ENCODE peak calls at places on chromosomes 2 and 18, in ten cellular contexts. One of them, this sample, is unnamed.

GRCh38 chr2:217797661-217798069 is 205.1 kb downstream of the TNS1 start:
- DNase-seq in body of pancreas: peak; percentile 83
- DNase-seq in gastrocnemius medialis: peak; percentile 96
- DNase-seq in T-helper 1 cell: no peak
- DNase-seq in caudate nucleus: no peak
- DNase-seq in iPS-NIHi11: peak; percentile 4
- DNase-seq in CD4-positive, alpha-beta T cell: no peak
- DNase-seq in mesothelial cell of epicardium: peak; percentile 38
- DNase-seq in Ammon's horn: no peak
- DNase-seq in T-helper 17 cell: no peak
- DNase-seq in this sample: peak; percentile 51

GRCh38 chr2:189022492-189022891 is 48.3 kb downstream of the COL3A1 start:
- DNase-seq in body of pancreas: no peak
- DNase-seq in T-helper 1 cell: no peak
- DNase-seq in caudate nucleus: no peak
- DNase-seq in mesothelial cell of epicardium: no peak
- DNase-seq in T-helper 17 cell: no peak
- DNase-seq in iPS-NIHi11: no peak
- DNase-seq in Ammon's horn: no peak
- DNase-seq in CD4-positive, alpha-beta T cell: no peak
- DNase-seq in gastrocnemius medialis: no peak
- DNase-seq in this sample: peak; percentile 34

GRCh38 chr2:66496680-66497420 is 61.9 kb downstream of the MEIS1 start:
- DNase-seq in body of pancreas: no peak
- DNase-seq in CD4-positive, alpha-beta T cell: no peak
- DNase-seq in iPS-NIHi11: no peak
- DNase-seq in mesothelial cell of epicardium: no peak
- DNase-seq in T-helper 1 cell: no peak
- DNase-seq in T-helper 17 cell: no peak
- DNase-seq in caudate nucleus: no peak
- DNase-seq in gastrocnemius medialis: no peak
- DNase-seq in Ammon's horn: no peak
- DNase-seq in this sample: no peak

GRCh38 chr18:58748899-58749595 is 77.8 kb downstream of the MALT1 start:
- DNase-seq in gastrocnemius medialis: no peak
- DNase-seq in T-helper 17 cell: no peak
- DNase-seq in T-helper 1 cell: no peak
- DNase-seq in caudate nucleus: no peak
- DNase-seq in CD4-positive, alpha-beta T cell: no peak
- DNase-seq in iPS-NIHi11: no peak
- DNase-seq in body of pancreas: no peak
- DNase-seq in Ammon's horn: no peak
- DNase-seq in mesothelial cell of epicardium: no peak
- DNase-seq in this sample: no peak

GRCh38 chr18:54358495-54358793 is 738 bp downstream of the C18orf54 start:
- DNase-seq in CD4-positive, alpha-beta T cell: no peak
- DNase-seq in Ammon's horn: no peak
- DNase-seq in mesothelial cell of epicardium: no peak
- DNase-seq in T-helper 17 cell: no peak
- DNase-seq in gastrocnemius medialis: no peak
- DNase-seq in caudate nucleus: no peak
- DNase-seq in iPS-NIHi11: no peak
- DNase-seq in T-helper 1 cell: no peak
- DNase-seq in body of pancreas: peak; percentile 8
- DNase-seq in this sample: no peak

GRCh38 chr2:238938460-238939055 is 90.7 kb downstream of the TWIST2 start:
- DNase-seq in gastrocnemius medialis: peak; percentile 81
- DNase-seq in T-helper 17 cell: no peak
- DNase-seq in body of pancreas: peak; percentile 56
- DNase-seq in caudate nucleus: no peak
- DNase-seq in CD4-positive, alpha-beta T cell: no peak
- DNase-seq in T-helper 1 cell: no peak
- DNase-seq in iPS-NIHi11: no peak
- DNase-seq in mesothelial cell of epicardium: peak; percentile 29
- DNase-seq in Ammon's horn: no peak
- DNase-seq in this sample: peak; percentile 91

GRCh38 chr2:32227492-32227891 is 37.2 kb downstream of the NLRC4 start:
- DNase-seq in Ammon's horn: no peak
- DNase-seq in body of pancreas: no peak
- DNase-seq in T-helper 17 cell: no peak
- DNase-seq in T-helper 1 cell: no peak
- DNase-seq in iPS-NIHi11: no peak
- DNase-seq in gastrocnemius medialis: no peak
- DNase-seq in CD4-positive, alpha-beta T cell: no peak
- DNase-seq in mesothelial cell of epicardium: no peak
- DNase-seq in caudate nucleus: no peak
- DNase-seq in this sample: no peak

GRCh38 chr2:239598732-239599090 is 197.9 kb upstream of the HDAC4 start:
- DNase-seq in iPS-NIHi11: no peak
- DNase-seq in body of pancreas: no peak
- DNase-seq in mesothelial cell of epicardium: peak; percentile 33
- DNase-seq in T-helper 17 cell: no peak
- DNase-seq in CD4-positive, alpha-beta T cell: no peak
- DNase-seq in caudate nucleus: no peak
- DNase-seq in gastrocnemius medialis: no peak
- DNase-seq in T-helper 1 cell: no peak
- DNase-seq in Ammon's horn: no peak
- DNase-seq in this sample: no peak

GRCh38 chr2:119123359-119123758 is 35.2 kb downstream of the C1QL2 start:
- DNase-seq in iPS-NIHi11: no peak
- DNase-seq in body of pancreas: no peak
- DNase-seq in CD4-positive, alpha-beta T cell: no peak
- DNase-seq in mesothelial cell of epicardium: no peak
- DNase-seq in caudate nucleus: no peak
- DNase-seq in T-helper 1 cell: no peak
- DNase-seq in T-helper 17 cell: no peak
- DNase-seq in Ammon's horn: no peak
- DNase-seq in gastrocnemius medialis: no peak
- DNase-seq in this sample: no peak

GRCh38 chr2:23838970-23839369 is 88.0 kb downstream of the ATAD2B start:
- DNase-seq in body of pancreas: no peak
- DNase-seq in Ammon's horn: no peak
- DNase-seq in T-helper 17 cell: no peak
- DNase-seq in gastrocnemius medialis: no peak
- DNase-seq in CD4-positive, alpha-beta T cell: no peak
- DNase-seq in caudate nucleus: no peak
- DNase-seq in iPS-NIHi11: no peak
- DNase-seq in mesothelial cell of epicardium: no peak
- DNase-seq in T-helper 1 cell: no peak
- DNase-seq in this sample: no peak

GRCh38 chr2:10469955-10470568 is 21.9 kb upstream of the ODC1 start:
- DNase-seq in body of pancreas: no peak
- DNase-seq in T-helper 1 cell: no peak
- DNase-seq in iPS-NIHi11: no peak
- DNase-seq in CD4-positive, alpha-beta T cell: no peak
- DNase-seq in T-helper 17 cell: no peak
- DNase-seq in caudate nucleus: no peak
- DNase-seq in Ammon's horn: no peak
- DNase-seq in gastrocnemius medialis: no peak
- DNase-seq in mesothelial cell of epicardium: no peak
- DNase-seq in this sample: no peak

GRCh38 chr2:191701696-191702095 is 23.8 kb downstream of the NABP1 start:
- DNase-seq in mesothelial cell of epicardium: no peak
- DNase-seq in T-helper 1 cell: no peak
- DNase-seq in CD4-positive, alpha-beta T cell: no peak
- DNase-seq in body of pancreas: no peak
- DNase-seq in T-helper 17 cell: no peak
- DNase-seq in Ammon's horn: no peak
- DNase-seq in gastrocnemius medialis: no peak
- DNase-seq in caudate nucleus: no peak
- DNase-seq in iPS-NIHi11: no peak
- DNase-seq in this sample: no peak

GRCh38 chr2:110657721-110658305 is 20.1 kb downstream of the BUB1 start:
- DNase-seq in iPS-NIHi11: no peak
- DNase-seq in caudate nucleus: no peak
- DNase-seq in body of pancreas: peak; percentile 71
- DNase-seq in T-helper 1 cell: no peak
- DNase-seq in mesothelial cell of epicardium: no peak
- DNase-seq in Ammon's horn: no peak
- DNase-seq in T-helper 17 cell: no peak
- DNase-seq in CD4-positive, alpha-beta T cell: no peak
- DNase-seq in gastrocnemius medialis: no peak
- DNase-seq in this sample: no peak

GRCh38 chr2:207067476-207067875 is 98.3 kb downstream of the KLF7 start:
- DNase-seq in gastrocnemius medialis: no peak
- DNase-seq in T-helper 17 cell: no peak
- DNase-seq in Ammon's horn: no peak
- DNase-seq in iPS-NIHi11: no peak
- DNase-seq in mesothelial cell of epicardium: no peak
- DNase-seq in CD4-positive, alpha-beta T cell: no peak
- DNase-seq in body of pancreas: no peak
- DNase-seq in caudate nucleus: no peak
- DNase-seq in T-helper 1 cell: no peak
- DNase-seq in this sample: no peak

GRCh38 chr2:42249284-42249683 is 80.1 kb downstream of the EML4 start:
- DNase-seq in gastrocnemius medialis: no peak
- DNase-seq in T-helper 1 cell: no peak
- DNase-seq in caudate nucleus: no peak
- DNase-seq in mesothelial cell of epicardium: no peak
- DNase-seq in body of pancreas: no peak
- DNase-seq in Ammon's horn: no peak
- DNase-seq in iPS-NIHi11: no peak
- DNase-seq in CD4-positive, alpha-beta T cell: no peak
- DNase-seq in T-helper 17 cell: no peak
- DNase-seq in this sample: no peak

GRCh38 chr2:173749315-173749714 is 215.9 kb downstream of the SP3 start:
- DNase-seq in T-helper 17 cell: no peak
- DNase-seq in gastrocnemius medialis: no peak
- DNase-seq in caudate nucleus: no peak
- DNase-seq in iPS-NIHi11: no peak
- DNase-seq in Ammon's horn: no peak
- DNase-seq in mesothelial cell of epicardium: no peak
- DNase-seq in T-helper 1 cell: no peak
- DNase-seq in body of pancreas: no peak
- DNase-seq in CD4-positive, alpha-beta T cell: no peak
- DNase-seq in this sample: no peak

GRCh38 chr2:61510674-61511671 is 27.2 kb downstream of the XPO1 start:
- DNase-seq in Ammon's horn: no peak
- DNase-seq in caudate nucleus: no peak
- DNase-seq in body of pancreas: no peak
- DNase-seq in mesothelial cell of epicardium: no peak
- DNase-seq in iPS-NIHi11: no peak
- DNase-seq in CD4-positive, alpha-beta T cell: no peak
- DNase-seq in gastrocnemius medialis: no peak
- DNase-seq in T-helper 17 cell: no peak
- DNase-seq in T-helper 1 cell: no peak
- DNase-seq in this sample: no peak

GRCh38 chr2:240355962-240356361 is 79.5 kb upstream of the GPC1 start:
- DNase-seq in caudate nucleus: no peak
- DNase-seq in CD4-positive, alpha-beta T cell: no peak
- DNase-seq in body of pancreas: no peak
- DNase-seq in mesothelial cell of epicardium: no peak
- DNase-seq in gastrocnemius medialis: no peak
- DNase-seq in iPS-NIHi11: peak; percentile 1
- DNase-seq in T-helper 17 cell: no peak
- DNase-seq in T-helper 1 cell: no peak
- DNase-seq in Ammon's horn: no peak
- DNase-seq in this sample: no peak

GRCh38 chr2:43041167-43041566 is 185.2 kb downstream of the ZFP36L2 start:
- DNase-seq in T-helper 1 cell: no peak
- DNase-seq in T-helper 17 cell: no peak
- DNase-seq in caudate nucleus: no peak
- DNase-seq in body of pancreas: no peak
- DNase-seq in mesothelial cell of epicardium: no peak
- DNase-seq in Ammon's horn: no peak
- DNase-seq in gastrocnemius medialis: no peak
- DNase-seq in iPS-NIHi11: no peak
- DNase-seq in CD4-positive, alpha-beta T cell: no peak
- DNase-seq in this sample: no peak

GRCh38 chr2:236676131-236676873 is 106.7 kb downstream of the ACKR3 start:
- DNase-seq in gastrocnemius medialis: no peak
- DNase-seq in iPS-NIHi11: no peak
- DNase-seq in Ammon's horn: no peak
- DNase-seq in mesothelial cell of epicardium: peak; percentile 1
- DNase-seq in CD4-positive, alpha-beta T cell: no peak
- DNase-seq in T-helper 17 cell: no peak
- DNase-seq in body of pancreas: no peak
- DNase-seq in T-helper 1 cell: no peak
- DNase-seq in caudate nucleus: no peak
- DNase-seq in this sample: no peak

GRCh38 chr2:60437080-60437765 is 116.2 kb downstream of the BCL11A start:
- DNase-seq in mesothelial cell of epicardium: no peak
- DNase-seq in gastrocnemius medialis: no peak
- DNase-seq in Ammon's horn: no peak
- DNase-seq in T-helper 17 cell: no peak
- DNase-seq in T-helper 1 cell: no peak
- DNase-seq in body of pancreas: no peak
- DNase-seq in CD4-positive, alpha-beta T cell: no peak
- DNase-seq in iPS-NIHi11: no peak
- DNase-seq in caudate nucleus: no peak
- DNase-seq in this sample: no peak

GRCh38 chr2:44060990-44061389 is 65.2 kb upstream of the LRPPRC start:
- DNase-seq in CD4-positive, alpha-beta T cell: no peak
- DNase-seq in caudate nucleus: no peak
- DNase-seq in gastrocnemius medialis: no peak
- DNase-seq in Ammon's horn: no peak
- DNase-seq in T-helper 17 cell: no peak
- DNase-seq in body of pancreas: no peak
- DNase-seq in iPS-NIHi11: no peak
- DNase-seq in mesothelial cell of epicardium: no peak
- DNase-seq in T-helper 1 cell: no peak
- DNase-seq in this sample: no peak

GRCh38 chr2:100109986-100110980 is 32.1 kb downstream of the AFF3 start:
- DNase-seq in caudate nucleus: no peak
- DNase-seq in mesothelial cell of epicardium: no peak
- DNase-seq in T-helper 1 cell: no peak
- DNase-seq in body of pancreas: no peak
- DNase-seq in iPS-NIHi11: no peak
- DNase-seq in T-helper 17 cell: no peak
- DNase-seq in CD4-positive, alpha-beta T cell: no peak
- DNase-seq in Ammon's horn: no peak
- DNase-seq in gastrocnemius medialis: no peak
- DNase-seq in this sample: no peak

GRCh38 chr2:43075054-43075593 is 151.3 kb downstream of the ZFP36L2 start:
- DNase-seq in Ammon's horn: peak; percentile 22
- DNase-seq in mesothelial cell of epicardium: no peak
- DNase-seq in gastrocnemius medialis: peak; percentile 76
- DNase-seq in body of pancreas: peak; percentile 65
- DNase-seq in caudate nucleus: no peak
- DNase-seq in T-helper 17 cell: no peak
- DNase-seq in iPS-NIHi11: no peak
- DNase-seq in T-helper 1 cell: no peak
- DNase-seq in CD4-positive, alpha-beta T cell: no peak
- DNase-seq in this sample: peak; percentile 80

GRCh38 chr2:102145107-102145506 is 2.6 kb downstream of the IL1R1 start:
- DNase-seq in iPS-NIHi11: no peak
- DNase-seq in gastrocnemius medialis: no peak
- DNase-seq in T-helper 1 cell: no peak
- DNase-seq in mesothelial cell of epicardium: no peak
- DNase-seq in body of pancreas: no peak
- DNase-seq in caudate nucleus: no peak
- DNase-seq in Ammon's horn: no peak
- DNase-seq in CD4-positive, alpha-beta T cell: no peak
- DNase-seq in T-helper 17 cell: no peak
- DNase-seq in this sample: no peak

GRCh38 chr2:3970791-3971190 is 267.4 kb downstream of the DCDC2C start:
- DNase-seq in mesothelial cell of epicardium: no peak
- DNase-seq in body of pancreas: no peak
- DNase-seq in T-helper 1 cell: no peak
- DNase-seq in caudate nucleus: no peak
- DNase-seq in T-helper 17 cell: no peak
- DNase-seq in Ammon's horn: no peak
- DNase-seq in gastrocnemius medialis: no peak
- DNase-seq in CD4-positive, alpha-beta T cell: no peak
- DNase-seq in iPS-NIHi11: no peak
- DNase-seq in this sample: no peak

GRCh38 chr18:8976606-8977005 is 125.9 kb upstream of the NDUFV2 start:
- DNase-seq in CD4-positive, alpha-beta T cell: no peak
- DNase-seq in mesothelial cell of epicardium: no peak
- DNase-seq in caudate nucleus: no peak
- DNase-seq in T-helper 1 cell: no peak
- DNase-seq in body of pancreas: no peak
- DNase-seq in gastrocnemius medialis: no peak
- DNase-seq in Ammon's horn: no peak
- DNase-seq in T-helper 17 cell: no peak
- DNase-seq in iPS-NIHi11: no peak
- DNase-seq in this sample: no peak

GRCh38 chr18:2396162-2396505 is 175.2 kb downstream of the METTL4 start:
- DNase-seq in T-helper 17 cell: no peak
- DNase-seq in body of pancreas: no peak
- DNase-seq in Ammon's horn: no peak
- DNase-seq in caudate nucleus: no peak
- DNase-seq in CD4-positive, alpha-beta T cell: no peak
- DNase-seq in mesothelial cell of epicardium: no peak
- DNase-seq in T-helper 1 cell: no peak
- DNase-seq in gastrocnemius medialis: no peak
- DNase-seq in iPS-NIHi11: no peak
- DNase-seq in this sample: no peak